ENCODE peak calls at places on chromosome 2, in five cellular contexts. N is NCI-H1092 treated with DMSO at 0.1 percent for 48 hours; Y is mesothelial cell of epicardium; X is CD8-positive, alpha-beta T cell; P is NAMALWA. F is an unnamed sample.

GRCh38 chr2:219701847-219702634 is 74.6 kb downstream of the SLC4A3 start:
- DNase-seq in X (no peak), Y (no peak), N (no peak), P (no peak), F (no peak)

GRCh38 chr2:234502285-234502918 is 5.5 kb upstream of the ARL4C start:
- DNase-seq in X (no peak), Y (no peak), N (no peak), P (no peak), F (no peak)

GRCh38 chr2:151887164-151887563 is 58.9 kb upstream of the ARL5A start:
- DNase-seq in Y (no peak), N (no peak), P (no peak), X (no peak), F (no peak)

GRCh38 chr2:6073260-6074141 is 381.3 kb downstream of the SOX11 start:
- DNase-seq in X (no peak), N (peak; percentile 88), P (no peak), Y (no peak), F (no peak)

GRCh38 chr2:100365434-100365833 is 43.1 kb upstream of the LONRF2 start:
- DNase-seq in X (no peak), P (no peak), N (peak; percentile 55), Y (no peak), F (no peak)

GRCh38 chr2:223113161-223113560 is 61.2 kb downstream of the KCNE4 start:
- DNase-seq in Y (no peak), N (no peak), P (no peak), X (no peak), F (no peak)

GRCh38 chr2:134375935-134376334 is 122.1 kb downstream of the MGAT5 start:
- DNase-seq in P (no peak), X (no peak), Y (no peak), N (peak; percentile 26), F (no peak)

GRCh38 chr2:133326651-133327397 is 241.4 kb downstream of the NCKAP5 start:
- DNase-seq in P (no peak), N (no peak), X (no peak), Y (no peak), F (no peak)

GRCh38 chr2:162888641-162889040 is 50.1 kb upstream of the KCNH7 start:
- DNase-seq in P (peak; percentile 13), N (peak; percentile 24), Y (no peak), X (no peak), F (no peak)

GRCh38 chr2:156434461-156435291 is 1.5 kb upstream of the GPD2 start:
- DNase-seq in N (no peak), Y (no peak), P (peak; percentile 12), X (no peak), F (peak; percentile 4)

GRCh38 chr2:237689569-237690131 is 62.3 kb downstream of the LRRFIP1 start:
- DNase-seq in Y (no peak), N (no peak), X (no peak), P (no peak), F (no peak)

GRCh38 chr2:182668671-182669070 is 47.4 kb upstream of the DNAJC10 start:
- DNase-seq in N (peak; percentile 86), Y (no peak), P (no peak), X (no peak), F (no peak)

GRCh38 chr2:74481961-74482800 is 617 bp downstream of the CCDC142 start:
- DNase-seq in X (peak; percentile 17), P (peak; percentile 65), Y (no peak), N (peak; percentile 70), F (peak; percentile 25)

GRCh38 chr2:164014068-164014577 is 278.3 kb upstream of the FIGN start:
- DNase-seq in Y (no peak), P (no peak), N (no peak), X (no peak), F (no peak)

GRCh38 chr2:236507393-236508085 is 62.1 kb upstream of the ACKR3 start:
- DNase-seq in X (peak; percentile 12), N (no peak), Y (peak; percentile 80), P (no peak), F (peak; percentile 55)

GRCh38 chr2:96953611-96954489 is 32.5 kb downstream of the FAM178B start:
- DNase-seq in X (no peak), N (no peak), P (no peak), Y (no peak), F (no peak)

GRCh38 chr2:16765356-16765755 is 99.7 kb upstream of the CYRIA start:
- DNase-seq in P (no peak), X (no peak), N (no peak), Y (no peak), F (no peak)

GRCh38 chr2:128271186-128271890 is 47.3 kb downstream of the HS6ST1 start:
- DNase-seq in X (no peak), P (no peak), Y (no peak), N (no peak), F (no peak)

GRCh38 chr2:158894078-158894477 is 74.4 kb upstream of the TANC1 start:
- DNase-seq in X (no peak), P (no peak), N (no peak), Y (no peak), F (no peak)

GRCh38 chr2:104028066-104028465 is 825.8 kb upstream of the POU3F3 start:
- DNase-seq in X (no peak), N (peak; percentile 27), P (no peak), Y (no peak), F (no peak)

GRCh38 chr2:19020144-19021099 is 338.0 kb downstream of the OSR1 start:
- DNase-seq in Y (no peak), N (no peak), X (no peak), P (no peak), F (no peak)

GRCh38 chr2:3633089-3633981 is 24.7 kb upstream of the ALLC start:
- DNase-seq in Y (no peak), P (no peak), X (no peak), N (no peak), F (no peak)

GRCh38 chr2:223050900-223051299 is 1.1 kb upstream of the KCNE4 start:
- DNase-seq in N (no peak), X (no peak), Y (no peak), P (no peak), F (no peak)

GRCh38 chr2:191696001-191696400 is 18.1 kb downstream of the NABP1 start:
- DNase-seq in Y (no peak), N (peak; percentile 11), X (no peak), P (no peak), F (no peak)

GRCh38 chr2:150207979-150208378 is 279.5 kb downstream of the RND3 start:
- DNase-seq in P (no peak), Y (no peak), X (no peak), N (peak; percentile 36), F (no peak)

GRCh38 chr2:9950521-9951271 is 797 bp upstream of the GRHL1 start:
- DNase-seq in Y (peak; percentile 35), P (peak; percentile 50), N (peak; percentile 19), X (no peak), F (peak; percentile 46)

GRCh38 chr2:51329512-51329911 is 297.6 kb upstream of the NRXN1 start:
- DNase-seq in Y (no peak), P (no peak), X (no peak), N (no peak), F (no peak)

GRCh38 chr2:45009928-45010705 is 865 bp upstream of the SIX2 start:
- DNase-seq in P (no peak), Y (no peak), N (peak; percentile 27), X (no peak), F (no peak)

GRCh38 chr2:208025814-208026184 is 472 bp upstream of the PLEKHM3 start:
- DNase-seq in N (no peak), X (no peak), Y (no peak), P (no peak), F (peak; percentile 10)

GRCh38 chr2:71882949-71883472 is 264.7 kb downstream of the CYP26B1 start:
- DNase-seq in N (no peak), Y (no peak), X (no peak), P (peak; percentile 19), F (no peak)

GRCh38 chr2:207311316-207312005 is 145.7 kb upstream of the KLF7 start:
- DNase-seq in Y (no peak), P (no peak), N (no peak), X (no peak), F (no peak)

GRCh38 chr2:239296020-239296932 is 104.5 kb downstream of the HDAC4 start:
- DNase-seq in P (no peak), X (no peak), Y (no peak), N (no peak), F (no peak)

GRCh38 chr2:36902385-36903120 is 63.8 kb downstream of the STRN start:
- DNase-seq in X (no peak), N (no peak), Y (no peak), P (no peak), F (no peak)

GRCh38 chr2:134220525-134220924 is 33.3 kb upstream of the MGAT5 start:
- DNase-seq in X (no peak), N (no peak), P (no peak), Y (no peak), F (no peak)

GRCh38 chr2:201401815-201402214 is 44.7 kb upstream of the FLACC1 start:
- DNase-seq in N (no peak), P (no peak), X (no peak), Y (no peak), F (no peak)

GRCh38 chr2:111702119-111702808 is 181.7 kb downstream of the ANAPC1 start:
- DNase-seq in P (peak; percentile 86), X (no peak), Y (no peak), N (no peak), F (peak; percentile 8)

GRCh38 chr2:61175036-61175435 is 13.0 kb downstream of the C2orf74 start:
- DNase-seq in Y (no peak), X (no peak), N (no peak), P (no peak), F (no peak)

GRCh38 chr2:53353372-53354111 is 414.1 kb upstream of the CHAC2 start:
- DNase-seq in N (no peak), Y (no peak), X (no peak), P (no peak), F (no peak)

GRCh38 chr2:151481744-151482143 is 72.0 kb downstream of the RIF1 start:
- DNase-seq in X (no peak), P (no peak), Y (no peak), N (no peak), F (no peak)

GRCh38 chr2:63837036-63837594 is 4.6 kb upstream of the UGP2 start:
- DNase-seq in Y (no peak), X (no peak), N (no peak), P (no peak), F (no peak)